ENCODE peak calls at places on chromosomes 5 and 9, in four cellular contexts. One of them, this sample, is unnamed.

GRCh38 chr5:171965740-171966139 is 40.7 kb downstream of the FBXW11 start:
- DNase-seq in IMR-90: no peak
- DNase-seq in adrenal gland: no peak
- DNase-seq in ovary: no peak
- DNase-seq in this sample: no peak

GRCh38 chr5:44331471-44332079 is 57.6 kb downstream of the FGF10 start:
- DNase-seq in IMR-90: no peak
- DNase-seq in adrenal gland: no peak
- DNase-seq in ovary: no peak
- DNase-seq in this sample: no peak

GRCh38 chr5:52884453-52884852 is 96.7 kb downstream of the ITGA1 start:
- DNase-seq in IMR-90: no peak
- DNase-seq in adrenal gland: no peak
- DNase-seq in ovary: no peak
- DNase-seq in this sample: no peak

GRCh38 chr9:8338742-8339425 is 539.3 kb upstream of the DMAC1 start:
- DNase-seq in IMR-90: no peak
- DNase-seq in adrenal gland: no peak
- DNase-seq in ovary: no peak
- DNase-seq in this sample: no peak

GRCh38 chr5:131957721-131958483 is 12.4 kb upstream of the MEIKIN start:
- DNase-seq in IMR-90: no peak
- DNase-seq in adrenal gland: no peak
- DNase-seq in ovary: no peak
- DNase-seq in this sample: no peak

GRCh38 chr5:139638090-139638735 is 9.9 kb upstream of the CXXC5 start:
- DNase-seq in IMR-90: peak; percentile 66
- DNase-seq in adrenal gland: peak; percentile 91
- DNase-seq in ovary: peak; percentile 74
- DNase-seq in this sample: no peak

GRCh38 chr9:11312976-11313375 is 700.2 kb upstream of the PTPRD start:
- DNase-seq in IMR-90: no peak
- DNase-seq in adrenal gland: peak; percentile 58
- DNase-seq in ovary: no peak
- DNase-seq in this sample: no peak

GRCh38 chr9:137160716-137161557 is 8.9 kb downstream of the LRRC26 start:
- DNase-seq in IMR-90: no peak
- DNase-seq in adrenal gland: no peak
- DNase-seq in ovary: no peak
- DNase-seq in this sample: no peak

GRCh38 chr9:136133959-136134484 is 15.3 kb upstream of the TMEM250 start:
- DNase-seq in IMR-90: no peak
- DNase-seq in adrenal gland: no peak
- DNase-seq in ovary: no peak
- DNase-seq in this sample: no peak
- H3K4me3 ChIP-seq in IMR-90: no peak overlapping the region
- H3K4me3 ChIP-seq in adrenal gland: no peak overlapping the region
- H3K4me3 ChIP-seq in ovary: no peak overlapping the region
- H3K4me3 ChIP-seq in this sample: no peak overlapping the region

GRCh38 chr5:320524-321232 is 836 bp upstream of the AHRR start:
- DNase-seq in IMR-90: no peak
- DNase-seq in adrenal gland: no peak
- DNase-seq in ovary: no peak
- DNase-seq in this sample: no peak

GRCh38 chr5:322281-322941 is 897 bp downstream of the AHRR start:
- DNase-seq in IMR-90: peak; percentile 36
- DNase-seq in adrenal gland: peak; percentile 51
- DNase-seq in ovary: no peak
- DNase-seq in this sample: no peak

GRCh38 chr5:321233-321725 is at the start of gene AHRR:
- DNase-seq in IMR-90: peak; percentile 53
- DNase-seq in adrenal gland: peak; percentile 57
- DNase-seq in ovary: peak; percentile 56
- DNase-seq in this sample: no peak

GRCh38 chr5:322942-323879 is 1.7 kb downstream of the AHRR start:
- DNase-seq in IMR-90: peak; percentile 31
- DNase-seq in adrenal gland: peak; percentile 50
- DNase-seq in ovary: no peak
- DNase-seq in this sample: no peak

DNA sequence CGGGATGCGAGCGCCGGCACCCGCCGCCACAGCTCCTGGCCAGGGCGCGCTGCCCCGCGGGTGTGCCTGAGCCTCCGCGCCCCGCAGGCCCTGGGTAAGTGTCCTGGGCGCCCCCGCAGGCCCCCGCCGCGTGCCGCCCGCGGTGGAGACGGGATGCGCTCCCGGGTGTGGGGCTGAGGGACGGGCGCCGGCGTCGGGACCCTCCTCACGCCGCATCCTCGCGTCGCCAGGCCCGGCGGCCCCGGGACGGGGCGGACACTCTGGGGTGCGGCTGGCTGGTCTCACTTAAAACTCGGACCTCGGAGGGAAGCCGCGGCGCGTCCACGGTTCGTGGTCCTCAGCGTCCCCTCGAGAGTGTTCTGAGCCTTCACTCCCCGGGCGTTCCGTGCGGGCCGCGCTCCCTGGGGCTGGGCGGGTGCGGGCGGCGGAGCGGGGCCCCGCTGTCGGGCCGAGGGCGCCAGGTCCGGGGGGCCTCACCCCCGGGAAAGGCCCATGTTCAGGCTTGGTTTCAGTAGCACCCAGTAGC is 275 bp downstream of the AHRR start:
- DNase-seq in IMR-90: no peak
- DNase-seq in adrenal gland: no peak
- DNase-seq in ovary: no peak
- DNase-seq in this sample: no peak
- H3K4me1 ChIP-seq in IMR-90: peaks cover 21% of the 10 kb centered on the region
- H3K4me1 ChIP-seq in adrenal gland: peaks cover 6% of the 10 kb centered on the region
- H3K4me1 ChIP-seq in ovary: no peaks in the 10 kb centered on the region
- H3K4me1 ChIP-seq in this sample: peaks cover 12% of the 10 kb centered on the region

GRCh38 chr9:696332-697090 is 145.0 kb upstream of the DMRT1 start:
- DNase-seq in IMR-90: peak; percentile 76
- DNase-seq in adrenal gland: peak; percentile 70
- DNase-seq in ovary: no peak
- DNase-seq in this sample: no peak

GRCh38 chr9:695252-695651 is 146.2 kb upstream of the DMRT1 start:
- DNase-seq in IMR-90: no peak
- DNase-seq in adrenal gland: no peak
- DNase-seq in ovary: no peak
- DNase-seq in this sample: no peak

GRCh38 chr9:693460-694390 is 147.8 kb upstream of the DMRT1 start:
- DNase-seq in IMR-90: peak; percentile 86
- DNase-seq in adrenal gland: peak; percentile 77
- DNase-seq in ovary: peak; percentile 52
- DNase-seq in this sample: no peak

GRCh38 chr9:692636-693459 is 148.6 kb upstream of the DMRT1 start:
- DNase-seq in IMR-90: no peak
- DNase-seq in adrenal gland: no peak
- DNase-seq in ovary: no peak
- DNase-seq in this sample: no peak

DNA sequence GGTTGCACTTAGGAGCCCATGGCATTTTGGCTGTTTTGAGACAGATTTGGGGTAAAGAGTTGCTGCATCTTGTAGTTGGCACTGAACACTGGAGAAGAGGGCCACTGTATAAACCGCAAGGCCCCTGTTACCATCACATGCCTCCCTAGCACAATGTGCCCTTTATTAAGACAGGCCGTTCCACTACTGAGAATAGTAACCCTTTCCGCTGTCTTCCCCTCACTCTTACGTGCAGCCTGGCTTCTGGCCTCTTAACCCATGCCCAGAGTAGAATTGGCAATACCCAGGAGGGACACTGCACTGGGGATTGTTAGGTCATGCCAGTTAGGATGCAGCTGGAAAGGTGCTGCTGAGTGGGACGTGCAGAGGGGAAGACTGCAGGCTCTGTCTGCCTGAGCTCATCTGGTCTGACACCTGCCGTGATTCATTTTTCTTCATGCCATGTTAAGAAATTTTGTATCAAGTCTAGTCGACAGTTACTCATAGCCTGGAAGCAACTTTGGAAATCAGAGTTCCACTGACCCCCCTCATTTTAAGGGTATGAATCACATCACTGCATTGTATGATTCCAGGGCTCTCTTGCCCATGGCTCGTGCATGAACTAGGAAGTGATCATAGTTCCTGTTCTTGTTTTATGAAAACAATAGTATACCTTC is 146.9 kb upstream of the DMRT1 start:
- DNase-seq in IMR-90: peak; percentile 93
- DNase-seq in adrenal gland: no peak
- DNase-seq in ovary: no peak
- DNase-seq in this sample: no peak
- TF ChIP-seq POLR2A in IMR-90: peak; percentile 50
- TF ChIP-seq POLR2A in adrenal gland: no peak
- TF ChIP-seq POLR2A in ovary: no peak
- TF ChIP-seq POLR2A in this sample: no peak

GRCh38 chr5:30237189-30237588 is 956.3 kb upstream of the CDH6 start:
- DNase-seq in IMR-90: no peak
- DNase-seq in adrenal gland: no peak
- DNase-seq in ovary: no peak
- DNase-seq in this sample: no peak
- H3K4me3 ChIP-seq in IMR-90: no peak overlapping the region
- H3K4me3 ChIP-seq in adrenal gland: no peak overlapping the region
- H3K4me3 ChIP-seq in ovary: no peak overlapping the region
- H3K4me3 ChIP-seq in this sample: no peak overlapping the region

GRCh38 chr5:179765400-179765799 is 28.4 kb upstream of the LTC4S start:
- DNase-seq in IMR-90: peak; percentile 85
- DNase-seq in adrenal gland: no peak
- DNase-seq in ovary: no peak
- DNase-seq in this sample: no peak

GRCh38 chr5:179762079-179762780 is 29.6 kb downstream of the MAML1 start:
- DNase-seq in IMR-90: no peak
- DNase-seq in adrenal gland: peak; percentile 62
- DNase-seq in ovary: no peak
- DNase-seq in this sample: no peak

GRCh38 chr5:179759961-179760541 is 27.4 kb downstream of the MAML1 start:
- DNase-seq in IMR-90: no peak
- DNase-seq in adrenal gland: no peak
- DNase-seq in ovary: no peak
- DNase-seq in this sample: no peak

GRCh38 chr5:179763215-179763945 is 30.4 kb upstream of the LTC4S start:
- DNase-seq in IMR-90: peak; percentile 91
- DNase-seq in adrenal gland: peak; percentile 91
- DNase-seq in ovary: peak; percentile 55
- DNase-seq in this sample: peak; percentile 53

GRCh38 chr5:179762781-179763176 is 30.2 kb downstream of the MAML1 start:
- DNase-seq in IMR-90: peak; percentile 75
- DNase-seq in adrenal gland: no peak
- DNase-seq in ovary: no peak
- DNase-seq in this sample: no peak
- H3K4me1 ChIP-seq in IMR-90: peaks cover 39% of the 10 kb centered on the region
- H3K4me1 ChIP-seq in adrenal gland: peaks cover 46% of the 10 kb centered on the region
- H3K4me1 ChIP-seq in ovary: peaks cover 2% of the 10 kb centered on the region
- H3K4me1 ChIP-seq in this sample: peaks cover 74% of the 10 kb centered on the region